ENCODE peak calls at places on chromosome 22, in six cellular contexts. F, R, O, D, V and A are unnamed samples.

GRCh38 chr22:47421846-47422245 is 659.4 kb downstream of the TBC1D22A start:
- DNase-seq in D (no peak), V (no peak), R (no peak), F (no peak), O (no peak), A (no peak)

GRCh38 chr22:41305646-41306045 is 4.3 kb downstream of the ZC3H7B start:
- DNase-seq in V (no peak), F (no peak), R (no peak), O (no peak), D (no peak), A (no peak)

GRCh38 chr22:21022955-21023614 is 8.1 kb downstream of the P2RX6 start:
- DNase-seq in F (no peak), O (no peak), V (no peak), D (no peak), R (no peak), A (no peak)

GRCh38 chr22:19957445-19957844 is 15.8 kb upstream of the TXNRD2 start:
- DNase-seq in V (no peak), R (no peak), F (no peak), O (no peak), D (no peak), A (peak; percentile 59)

GRCh38 chr22:39234867-39235687 is 9.7 kb downstream of the PDGFB start:
- DNase-seq in V (peak; percentile 73), R (no peak), O (peak; percentile 82), F (no peak), D (no peak), A (peak; percentile 72)

GRCh38 chr22:37279469-37279868 is 2.8 kb upstream of the CYTH4 start:
- DNase-seq in V (no peak), F (no peak), O (no peak), R (no peak), D (no peak), A (no peak)

GRCh38 chr22:45246060-45246985 is 5.6 kb upstream of the KIAA0930 start:
- DNase-seq in F (peak; percentile 67), D (no peak), V (peak; percentile 96), R (no peak), O (no peak), A (peak; percentile 90)

GRCh38 chr22:36331306-36331911 is 56.4 kb downstream of the MYH9 start:
- DNase-seq in R (peak; percentile 64), D (peak; percentile 96), O (peak; percentile 87), F (peak; percentile 79), V (peak; percentile 87), A (peak; percentile 83)

GRCh38 chr22:32985899-32986772 is 72.0 kb downstream of the SYN3 start:
- DNase-seq in O (peak; percentile 79), V (peak; percentile 75), F (peak; percentile 76), D (peak; percentile 65), R (peak; percentile 52), A (peak; percentile 62)

GRCh38 chr22:46085831-46086576 is 64.3 kb upstream of the PPARA start:
- DNase-seq in D (no peak), R (no peak), V (no peak), F (peak; percentile 90), O (peak; percentile 74), A (peak; percentile 54)

GRCh38 chr22:50733521-50734342 is 4.3 kb upstream of the ACR start:
- DNase-seq in F (no peak), D (no peak), R (no peak), O (peak; percentile 16), V (no peak), A (peak; percentile 42)

GRCh38 chr22:22397292-22397870 is 111.2 kb downstream of the ZNF280B start:
- DNase-seq in F (no peak), D (no peak), V (peak; percentile 25), O (no peak), R (no peak), A (no peak)

GRCh38 chr22:36086170-36086490 is 57.5 kb upstream of the RBFOX2 start:
- DNase-seq in F (no peak), V (no peak), O (no peak), D (no peak), R (no peak), A (no peak)

GRCh38 chr22:37880668-37881440 is 25.2 kb upstream of the MICALL1 start:
- DNase-seq in V (no peak), D (no peak), O (no peak), R (no peak), F (no peak), A (no peak)

GRCh38 chr22:17946691-17947367 is 77.5 kb downstream of the MICAL3 start:
- DNase-seq in R (no peak), D (no peak), O (peak; percentile 40), V (no peak), F (no peak), A (no peak)

GRCh38 chr22:21450858-21451331 is 16.3 kb upstream of the TMEM191C start:
- DNase-seq in F (no peak), D (no peak), V (no peak), O (peak; percentile 7), R (no peak), A (peak; percentile 37)

GRCh38 chr22:50111056-50111455 is 21.2 kb downstream of the MOV10L1 start:
- DNase-seq in D (no peak), V (no peak), F (no peak), O (no peak), R (no peak), A (no peak)

GRCh38 chr22:46609175-46609690 is 11.0 kb upstream of the GRAMD4 start:
- DNase-seq in F (no peak), V (no peak), O (no peak), D (no peak), R (no peak), A (no peak)

GRCh38 chr22:30362632-30363281 is 6.0 kb downstream of the CCDC157 start:
- DNase-seq in V (no peak), O (no peak), F (no peak), R (no peak), D (no peak), A (no peak)

GRCh38 chr22:27801616-27802388 is at the start of gene MN1:
- DNase-seq in D (peak; percentile 18), F (no peak), O (peak; percentile 78), V (peak; percentile 21), R (peak; percentile 32), A (peak; percentile 64)

GRCh38 chr22:27984001-27984695 is 65.1 kb upstream of the PITPNB start:
- DNase-seq in F (no peak), V (no peak), R (no peak), D (no peak), O (no peak), A (no peak)

GRCh38 chr22:48474881-48475280 is 1352.8 kb downstream of the BRD1 start:
- DNase-seq in R (no peak), F (no peak), D (no peak), V (no peak), O (no peak), A (no peak)

GRCh38 chr22:37021710-37022482 is 2.4 kb downstream of the MPST start:
- DNase-seq in R (peak; percentile 62), F (no peak), O (no peak), V (peak; percentile 36), D (peak; percentile 78), A (no peak)